ENCODE peak calls at places on chromosome X, in five cellular contexts. V is cardiac muscle cell, J is astrocyte, Y is brain microvascular endothelial cell, Z is K562. E is an unnamed sample.

GRCh38 chrX:2549874-2550273 is 49.1 kb upstream of the DHRSX start:
- DNase-seq in Y (no peak), Z (no peak), J (no peak), V (no peak), E (no peak)

GRCh38 chrX:15497865-15498264 is 2.7 kb upstream of the BMX start:
- DNase-seq in Y (peak), Z (peak), J (no peak), V (peak), E (no peak)

GRCh38 chrX:39152106-39152649 is 350.9 kb downstream of the MID1IP1 start:
- DNase-seq in J (no peak), Y (no peak), Z (peak), V (peak), E (no peak)

GRCh38 chrX:41759817-41760216 is 35.8 kb downstream of the GPR82 start:
- DNase-seq in Y (peak), V (peak), J (no peak), Z (peak), E (no peak)

GRCh38 chrX:28693101-28693500 is 105.9 kb downstream of the IL1RAPL1 start:
- DNase-seq in V (no peak), Z (no peak), J (no peak), Y (no peak), E (no peak)

GRCh38 chrX:83512111-83512510 is 4.0 kb downstream of the POU3F4 start:
- DNase-seq in V (no peak), J (peak), Z (no peak), Y (no peak), E (no peak)

GRCh38 chrX:11908371-11908770 is 150.3 kb downstream of the MSL3 start:
- DNase-seq in Z (peak), J (peak), V (peak), Y (peak), E (no peak)

GRCh38 chrX:4118666-4119530 is 405.4 kb upstream of the PRKX start:
- DNase-seq in Y (no peak), V (no peak), Z (no peak), J (no peak), E (no peak)

GRCh38 chrX:81779701-81780100 is 577.8 kb downstream of the SH3BGRL start:
- DNase-seq in Z (no peak), V (no peak), Y (no peak), J (peak), E (no peak)

GRCh38 chrX:153438522-153438921 is 7.3 kb downstream of the TREX2 start:
- DNase-seq in J (peak), Z (no peak), Y (no peak), V (peak), E (no peak)

GRCh38 chrX:47169726-47170515 is 23.7 kb upstream of the UBA1 start:
- DNase-seq in V (no peak), Y (no peak), J (peak), Z (no peak), E (no peak)

GRCh38 chrX:106404512-106404911 is 207.3 kb upstream of the RADX start:
- DNase-seq in Y (peak), V (no peak), Z (no peak), J (no peak), E (no peak)

GRCh38 chrX:65601530-65602281 is 65.7 kb upstream of the MSN start:
- DNase-seq in J (peak), Z (no peak), V (no peak), Y (peak), E (peak)

GRCh38 chrX:93354651-93355050 is 318.7 kb downstream of the NAP1L3 start:
- DNase-seq in V (no peak), Z (no peak), Y (no peak), J (no peak), E (no peak)

GRCh38 chrX:153944140-153944799 is at the start of gene RENBP:
- DNase-seq in Z (peak), J (no peak), Y (no peak), V (peak), E (no peak)

GRCh38 chrX:154327026-154327820 is 31.6 kb downstream of the TKTL1 start:
- DNase-seq in J (peak), V (no peak), Z (no peak), Y (no peak), E (no peak)

GRCh38 chrX:41946973-41947612 is 23.7 kb upstream of the CASK start:
- DNase-seq in Z (no peak), V (peak), Y (no peak), J (peak), E (no peak)

GRCh38 chrX:109873983-109874382 is 128.9 kb upstream of the TMEM164 start:
- DNase-seq in J (no peak), Y (no peak), V (no peak), Z (no peak), E (no peak)

GRCh38 chrX:108527724-108528123 is 88.1 kb downstream of the COL4A5 start:
- DNase-seq in Z (no peak), J (no peak), V (no peak), Y (no peak), E (no peak)

GRCh38 chrX:153881281-153881680 is 4.7 kb downstream of the L1CAM start:
- DNase-seq in V (no peak), Y (no peak), Z (no peak), J (no peak), E (no peak)

GRCh38 chrX:13293700-13294099 is 26.2 kb downstream of the ATXN3L start:
- DNase-seq in Z (no peak), Y (no peak), J (peak), V (no peak), E (no peak)

GRCh38 chrX:46278591-46278990 is 266.6 kb downstream of the ZNF674 start:
- DNase-seq in Z (no peak), V (no peak), J (no peak), Y (no peak), E (no peak)

GRCh38 chrX:112816908-112817307 is 23.7 kb downstream of the AMOT start:
- DNase-seq in Y (no peak), Z (no peak), J (no peak), V (no peak), E (no peak)

GRCh38 chrX:153646620-153647373 is at the start of gene DUSP9:
- DNase-seq in Y (no peak), V (peak), Z (peak), J (no peak), E (no peak)

GRCh38 chrX:123081766-123082165 is 102.3 kb upstream of the GRIA3 start:
- DNase-seq in Y (peak), V (no peak), J (peak), Z (no peak), E (no peak)

GRCh38 chrX:154002215-154002719 is 17.4 kb downstream of the IRAK1 start:
- DNase-seq in Y (no peak), J (peak), V (no peak), Z (peak), E (no peak)

GRCh38 chrX:2960861-2961515 is 31.8 kb upstream of the ARSD start:
- DNase-seq in Y (no peak), J (no peak), Z (no peak), V (no peak), E (no peak)

GRCh38 chrX:57232658-57233360 is 53.7 kb upstream of the FAAH2 start:
- DNase-seq in Z (no peak), Y (no peak), V (no peak), J (no peak), E (no peak)

GRCh38 chrX:50988649-50989048 is 78.1 kb downstream of the BMP15 start:
- DNase-seq in Y (peak), Z (no peak), V (peak), J (peak), E (no peak)

GRCh38 chrX:110944793-110945466 is 149.3 kb upstream of the CHRDL1 start:
- DNase-seq in J (peak), Y (no peak), V (peak), Z (no peak), E (no peak)

GRCh38 chrX:31717474-31717873 is 645.6 kb upstream of the FTHL17 start:
- DNase-seq in Y (no peak), Z (no peak), J (no peak), V (no peak), E (no peak)

GRCh38 chrX:139972629-139973257 is 7.4 kb upstream of the CXorf66 start:
- DNase-seq in V (no peak), Z (no peak), Y (no peak), J (no peak), E (no peak)

DNA sequence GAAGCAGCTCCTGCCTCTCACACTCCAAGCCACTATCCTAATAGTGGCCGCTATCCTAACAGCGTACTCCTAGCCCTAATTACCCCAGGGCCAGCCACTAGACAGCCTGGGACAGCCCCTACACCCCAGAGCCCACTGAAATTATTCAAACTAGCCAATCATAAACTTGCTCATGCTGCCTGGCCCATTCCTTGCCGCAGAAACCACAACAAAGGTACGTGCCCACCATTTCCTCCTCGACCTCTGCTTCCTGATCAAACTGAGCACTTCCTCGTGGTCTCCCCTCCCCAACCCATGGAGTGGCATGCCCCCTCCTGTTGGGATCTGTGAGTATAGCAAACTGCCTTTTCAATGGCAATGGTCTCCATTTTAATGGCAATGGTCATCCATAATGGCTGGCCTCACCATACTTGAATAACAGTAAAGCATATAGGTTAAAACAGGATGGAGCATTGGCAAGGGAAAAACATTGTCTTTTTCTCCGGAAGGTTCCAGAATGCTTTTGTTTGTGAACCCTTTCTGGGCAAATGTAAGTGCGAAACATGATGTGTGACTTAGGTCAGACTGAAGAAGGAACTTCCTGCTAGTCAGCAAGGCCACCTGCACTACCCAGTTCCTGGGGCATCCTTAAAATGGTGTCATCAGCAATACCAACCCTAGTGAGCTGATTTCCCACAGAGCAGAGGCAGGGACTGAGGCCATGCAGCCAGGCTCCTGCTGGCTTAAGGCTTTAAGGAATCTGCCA is 107.1 kb upstream of the ATP6AP2 start:
- DNase-seq in Y (no peak), Z (no peak), V (no peak), J (no peak), E (no peak)
- H3K4me3 ChIP-seq in Y (no peak), Z (no peak), V (no peak), J (no peak), E (no peak)

GRCh38 chrX:134624046-134624430 is 34.2 kb downstream of the PLAC1 start:
- DNase-seq in Y (no peak), V (no peak), J (peak), Z (no peak), E (no peak)

GRCh38 chrX:134623293-134624045 is 34.8 kb downstream of the PLAC1 start:
- DNase-seq in J (peak), Y (no peak), Z (no peak), V (no peak), E (no peak)

GRCh38 chrX:134619838-134620237 is 38.4 kb downstream of the PLAC1 start:
- DNase-seq in V (no peak), Z (no peak), J (no peak), Y (no peak), E (no peak)

GRCh38 chrX:134622813-134623185 is 35.5 kb downstream of the PLAC1 start:
- DNase-seq in V (no peak), Z (no peak), J (peak), Y (no peak), E (no peak)

GRCh38 chrX:134622056-134622812 is 36.0 kb downstream of the PLAC1 start:
- DNase-seq in Z (peak), Y (peak), V (no peak), J (peak), E (no peak)
- H3K4me3 ChIP-seq in Z (no peak), Y (no peak), V (no peak), J (peak), E (no peak)

DNA sequence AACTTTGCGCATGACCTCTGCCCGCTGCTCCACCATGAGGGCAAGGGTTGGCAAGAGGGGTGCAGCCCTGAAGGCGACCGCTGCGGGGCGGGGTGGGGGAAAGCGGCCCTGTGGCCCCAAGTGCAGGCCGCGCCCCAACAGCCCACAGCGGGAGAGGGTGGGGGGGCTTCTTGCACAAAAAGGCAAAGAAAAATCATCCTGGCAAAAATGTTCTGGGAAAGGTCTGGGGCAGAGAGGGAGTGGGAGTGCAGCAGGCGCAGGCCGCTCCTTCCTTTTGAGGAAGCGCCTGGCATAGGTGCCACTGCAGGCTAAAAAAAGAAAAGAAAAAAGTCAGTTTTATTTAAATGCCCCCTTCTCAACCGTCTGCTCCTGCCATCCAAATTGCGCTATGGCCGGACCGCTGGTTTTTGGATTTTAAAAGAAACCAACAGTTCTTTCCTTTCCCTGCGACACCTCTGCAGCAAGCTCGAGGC is 1.4 kb downstream of the ARX start:
- DNase-seq in J (no peak), Z (no peak), V (no peak), Y (no peak), E (no peak)
- H3K4me3 ChIP-seq in J (no peak), Z (no peak), V (no peak), Y (no peak), E (no peak)

GRCh38 chrX:9279271-9279596 is 185.6 kb upstream of the TBL1X start:
- DNase-seq in V (no peak), Z (no peak), J (no peak), Y (no peak), E (no peak)
- H3K4me3 ChIP-seq in V (no peak), Z (no peak), J (no peak), Y (no peak), E (peak)

E was measured in BJ.